ENCODE peak calls at places on chromosomes 3 and 15, in eight cellular contexts. One of them, this sample, is unnamed.

GRCh38 chr3:134136604-134137003 is 106.9 kb upstream of the SLCO2A1 start:
- DNase-seq in endothelial cell: no peak
- DNase-seq in tibial artery: no peak
- DNase-seq in left ventricle myocardium inferior: no peak
- DNase-seq in bronchial epithelial cell: no peak
- DNase-seq in MM.1S: no peak
- DNase-seq in progenitor cell of endocrine pancreas: no peak
- DNase-seq in WTC11: no peak
- DNase-seq in this sample: no peak

GRCh38 chr15:29143293-29143692 is 126.3 kb downstream of the NSMCE3 start:
- DNase-seq in endothelial cell: no peak
- DNase-seq in tibial artery: no peak
- DNase-seq in left ventricle myocardium inferior: no peak
- DNase-seq in bronchial epithelial cell: no peak
- DNase-seq in MM.1S: no peak
- DNase-seq in progenitor cell of endocrine pancreas: peak
- DNase-seq in WTC11: no peak
- DNase-seq in this sample: no peak

GRCh38 chr3:171269557-171269956 is 190.6 kb downstream of the TNIK start:
- DNase-seq in endothelial cell: no peak
- DNase-seq in tibial artery: no peak
- DNase-seq in left ventricle myocardium inferior: no peak
- DNase-seq in bronchial epithelial cell: no peak
- DNase-seq in MM.1S: peak
- DNase-seq in progenitor cell of endocrine pancreas: no peak
- DNase-seq in WTC11: no peak
- DNase-seq in this sample: no peak

GRCh38 chr3:32712506-32713055 is 27.6 kb downstream of the CNOT10 start:
- DNase-seq in endothelial cell: no peak
- DNase-seq in tibial artery: no peak
- DNase-seq in left ventricle myocardium inferior: no peak
- DNase-seq in bronchial epithelial cell: no peak
- DNase-seq in MM.1S: no peak
- DNase-seq in progenitor cell of endocrine pancreas: no peak
- DNase-seq in WTC11: no peak
- DNase-seq in this sample: no peak

GRCh38 chr15:96325579-96326331 is 4.7 kb upstream of the NR2F2 start:
- DNase-seq in endothelial cell: no peak
- DNase-seq in tibial artery: no peak
- DNase-seq in left ventricle myocardium inferior: no peak
- DNase-seq in bronchial epithelial cell: peak
- DNase-seq in MM.1S: no peak
- DNase-seq in progenitor cell of endocrine pancreas: no peak
- DNase-seq in WTC11: no peak
- DNase-seq in this sample: no peak

GRCh38 chr3:4471907-4472306 is 4.8 kb upstream of the SUMF1 start:
- DNase-seq in endothelial cell: no peak
- DNase-seq in tibial artery: no peak
- DNase-seq in left ventricle myocardium inferior: no peak
- DNase-seq in bronchial epithelial cell: no peak
- DNase-seq in MM.1S: no peak
- DNase-seq in progenitor cell of endocrine pancreas: no peak
- DNase-seq in WTC11: no peak
- DNase-seq in this sample: no peak

GRCh38 chr3:185176756-185177359 is 24.0 kb upstream of the C3orf70 start:
- DNase-seq in endothelial cell: peak
- DNase-seq in tibial artery: no peak
- DNase-seq in left ventricle myocardium inferior: peak
- DNase-seq in bronchial epithelial cell: peak
- DNase-seq in MM.1S: peak
- DNase-seq in progenitor cell of endocrine pancreas: no peak
- DNase-seq in WTC11: peak
- DNase-seq in this sample: peak

GRCh38 chr3:51621091-51621892 is 49.8 kb upstream of the TEX264 start:
- DNase-seq in endothelial cell: no peak
- DNase-seq in tibial artery: no peak
- DNase-seq in left ventricle myocardium inferior: no peak
- DNase-seq in bronchial epithelial cell: peak
- DNase-seq in MM.1S: no peak
- DNase-seq in progenitor cell of endocrine pancreas: no peak
- DNase-seq in WTC11: no peak
- DNase-seq in this sample: no peak

GRCh38 chr3:13655074-13655913 is 106.4 kb downstream of the FBLN2 start:
- DNase-seq in endothelial cell: peak
- DNase-seq in tibial artery: no peak
- DNase-seq in left ventricle myocardium inferior: peak
- DNase-seq in bronchial epithelial cell: no peak
- DNase-seq in MM.1S: no peak
- DNase-seq in progenitor cell of endocrine pancreas: peak
- DNase-seq in WTC11: peak
- DNase-seq in this sample: peak

GRCh38 chr3:186930639-186931486 is 537 bp downstream of the ST6GAL1 start:
- DNase-seq in endothelial cell: peak
- DNase-seq in tibial artery: peak
- DNase-seq in left ventricle myocardium inferior: peak
- DNase-seq in bronchial epithelial cell: peak
- DNase-seq in MM.1S: peak
- DNase-seq in progenitor cell of endocrine pancreas: peak
- DNase-seq in WTC11: peak
- DNase-seq in this sample: peak
- TF ChIP-seq CTCF in endothelial cell: no peak
- TF ChIP-seq CTCF in tibial artery: no peak
- TF ChIP-seq CTCF in left ventricle myocardium inferior: peak
- TF ChIP-seq CTCF in bronchial epithelial cell: no peak
- TF ChIP-seq CTCF in MM.1S: peak
- TF ChIP-seq CTCF in progenitor cell of endocrine pancreas: no peak
- TF ChIP-seq CTCF in WTC11: no peak
- TF ChIP-seq CTCF in this sample: no peak

DNA sequence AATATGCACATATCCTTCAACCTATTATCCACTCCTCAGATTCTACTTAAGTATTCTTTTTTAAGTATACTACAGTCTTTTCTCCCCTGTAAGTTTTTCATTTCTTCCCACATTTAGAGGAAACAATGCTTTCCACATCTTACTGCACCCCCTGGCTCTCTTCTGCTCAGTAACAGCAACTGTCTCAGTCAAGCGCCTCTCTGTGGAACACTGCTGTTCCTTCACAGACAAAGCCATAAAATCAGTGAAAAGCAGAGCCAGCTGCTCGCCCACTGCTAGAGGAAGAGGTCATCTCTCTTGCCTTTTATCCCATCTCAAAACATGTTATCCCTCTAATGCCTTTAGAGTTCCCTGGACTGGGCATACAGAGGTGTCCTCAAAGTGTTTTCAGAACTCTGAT is 24.8 kb downstream of the SERP1 start:
- DNase-seq in endothelial cell: no peak
- DNase-seq in tibial artery: no peak
- DNase-seq in left ventricle myocardium inferior: no peak
- DNase-seq in bronchial epithelial cell: no peak
- DNase-seq in MM.1S: no peak
- DNase-seq in progenitor cell of endocrine pancreas: no peak
- DNase-seq in WTC11: no peak
- DNase-seq in this sample: no peak
- TF ChIP-seq CTCF in endothelial cell: no peak
- TF ChIP-seq CTCF in tibial artery: no peak
- TF ChIP-seq CTCF in left ventricle myocardium inferior: no peak
- TF ChIP-seq CTCF in bronchial epithelial cell: no peak
- TF ChIP-seq CTCF in MM.1S: no peak
- TF ChIP-seq CTCF in progenitor cell of endocrine pancreas: no peak
- TF ChIP-seq CTCF in WTC11: no peak
- TF ChIP-seq CTCF in this sample: no peak

GRCh38 chr15:62066663-62067447 is at the start of gene C2CD4A:
- DNase-seq in endothelial cell: peak
- DNase-seq in tibial artery: peak
- DNase-seq in left ventricle myocardium inferior: peak
- DNase-seq in bronchial epithelial cell: peak
- DNase-seq in MM.1S: peak
- DNase-seq in progenitor cell of endocrine pancreas: peak
- DNase-seq in WTC11: peak
- DNase-seq in this sample: peak

GRCh38 chr15:62067448-62068044 is 769 bp downstream of the C2CD4A start:
- DNase-seq in endothelial cell: peak
- DNase-seq in tibial artery: no peak
- DNase-seq in left ventricle myocardium inferior: peak
- DNase-seq in bronchial epithelial cell: no peak
- DNase-seq in MM.1S: no peak
- DNase-seq in progenitor cell of endocrine pancreas: peak
- DNase-seq in WTC11: peak
- DNase-seq in this sample: no peak

GRCh38 chr15:62069551-62069950 is 2.8 kb downstream of the C2CD4A start:
- DNase-seq in endothelial cell: no peak
- DNase-seq in tibial artery: no peak
- DNase-seq in left ventricle myocardium inferior: no peak
- DNase-seq in bronchial epithelial cell: no peak
- DNase-seq in MM.1S: no peak
- DNase-seq in progenitor cell of endocrine pancreas: no peak
- DNase-seq in WTC11: no peak
- DNase-seq in this sample: no peak

GRCh38 chr15:62068787-62069170 is 2.0 kb downstream of the C2CD4A start:
- DNase-seq in endothelial cell: no peak
- DNase-seq in tibial artery: no peak
- DNase-seq in left ventricle myocardium inferior: no peak
- DNase-seq in bronchial epithelial cell: peak
- DNase-seq in MM.1S: no peak
- DNase-seq in progenitor cell of endocrine pancreas: no peak
- DNase-seq in WTC11: no peak
- DNase-seq in this sample: no peak

GRCh38 chr15:62068071-62068786 is 1.5 kb downstream of the C2CD4A start:
- DNase-seq in endothelial cell: peak
- DNase-seq in tibial artery: peak
- DNase-seq in left ventricle myocardium inferior: peak
- DNase-seq in bronchial epithelial cell: no peak
- DNase-seq in MM.1S: peak
- DNase-seq in progenitor cell of endocrine pancreas: peak
- DNase-seq in WTC11: peak
- DNase-seq in this sample: no peak
- TF ChIP-seq CTCF in endothelial cell: no peak
- TF ChIP-seq CTCF in tibial artery: no peak
- TF ChIP-seq CTCF in left ventricle myocardium inferior: peak
- TF ChIP-seq CTCF in bronchial epithelial cell: peak
- TF ChIP-seq CTCF in MM.1S: peak
- TF ChIP-seq CTCF in progenitor cell of endocrine pancreas: peak
- TF ChIP-seq CTCF in WTC11: no peak
- TF ChIP-seq CTCF in this sample: peak

GRCh38 chr3:149886957-149887356 is 73.9 kb downstream of the RNF13 start:
- DNase-seq in endothelial cell: no peak
- DNase-seq in tibial artery: no peak
- DNase-seq in left ventricle myocardium inferior: no peak
- DNase-seq in bronchial epithelial cell: no peak
- DNase-seq in MM.1S: no peak
- DNase-seq in progenitor cell of endocrine pancreas: no peak
- DNase-seq in WTC11: peak
- DNase-seq in this sample: no peak
- TF ChIP-seq CTCF in endothelial cell: no peak
- TF ChIP-seq CTCF in tibial artery: no peak
- TF ChIP-seq CTCF in left ventricle myocardium inferior: no peak
- TF ChIP-seq CTCF in bronchial epithelial cell: no peak
- TF ChIP-seq CTCF in MM.1S: no peak
- TF ChIP-seq CTCF in progenitor cell of endocrine pancreas: no peak
- TF ChIP-seq CTCF in WTC11: no peak
- TF ChIP-seq CTCF in this sample: no peak

DNA sequence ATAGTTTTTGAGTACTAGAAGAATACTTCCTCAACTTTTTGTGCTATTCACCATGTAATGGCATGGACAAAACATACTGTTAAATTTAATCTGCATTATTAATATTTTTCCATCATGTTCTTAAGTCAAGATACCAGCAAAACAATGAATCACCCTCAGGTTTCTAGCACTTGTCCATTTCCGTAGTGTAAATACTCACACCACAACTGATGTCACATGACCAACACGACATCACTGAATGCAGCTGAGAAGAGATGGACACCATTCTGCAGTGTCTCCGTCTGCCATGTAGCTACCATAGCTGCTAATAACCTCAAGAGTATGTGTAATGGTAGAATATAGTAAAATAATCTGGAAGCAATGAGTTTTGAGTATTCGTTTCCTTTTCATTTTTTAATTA is 205.7 kb upstream of the HES1 start:
- DNase-seq in endothelial cell: no peak
- DNase-seq in tibial artery: no peak
- DNase-seq in left ventricle myocardium inferior: no peak
- DNase-seq in bronchial epithelial cell: peak
- DNase-seq in MM.1S: no peak
- DNase-seq in progenitor cell of endocrine pancreas: no peak
- DNase-seq in WTC11: no peak
- DNase-seq in this sample: peak
- TF ChIP-seq CTCF in endothelial cell: no peak
- TF ChIP-seq CTCF in tibial artery: no peak
- TF ChIP-seq CTCF in left ventricle myocardium inferior: no peak
- TF ChIP-seq CTCF in bronchial epithelial cell: no peak
- TF ChIP-seq CTCF in MM.1S: no peak
- TF ChIP-seq CTCF in progenitor cell of endocrine pancreas: no peak
- TF ChIP-seq CTCF in WTC11: no peak
- TF ChIP-seq CTCF in this sample: no peak

DNA sequence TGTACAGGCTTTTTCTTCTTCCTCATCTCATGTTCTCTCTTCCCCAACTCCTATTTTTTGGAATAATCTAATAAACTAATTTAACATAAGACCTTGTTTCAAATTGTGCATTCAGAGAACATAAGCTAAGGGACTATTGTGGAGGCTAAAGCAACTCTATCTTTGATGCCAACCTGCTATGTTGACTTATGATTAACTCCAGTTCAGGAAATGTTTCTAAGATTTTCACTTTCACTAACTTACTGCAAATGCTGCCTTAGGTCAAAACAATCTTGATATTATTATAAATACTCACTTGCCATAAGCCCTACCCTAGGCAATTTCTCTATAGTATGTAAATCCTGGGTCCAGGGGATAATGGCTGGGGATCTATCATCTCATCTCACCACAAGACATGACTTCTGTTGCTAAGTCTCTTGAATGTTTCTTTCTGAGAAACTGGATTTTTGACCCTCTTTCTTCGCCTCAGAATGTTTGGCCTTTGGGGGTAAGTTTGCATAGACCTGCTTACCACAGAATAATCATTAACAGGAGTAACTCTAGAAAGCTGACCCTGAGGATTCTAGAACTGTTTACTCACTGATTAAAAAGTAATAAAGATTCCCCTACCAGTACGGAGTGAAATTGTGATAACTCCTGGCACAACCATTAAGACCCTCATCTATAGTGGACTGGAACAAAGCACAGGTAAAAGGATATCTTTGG is 768.1 kb downstream of the GBE1 start:
- DNase-seq in endothelial cell: no peak
- DNase-seq in tibial artery: no peak
- DNase-seq in left ventricle myocardium inferior: no peak
- DNase-seq in bronchial epithelial cell: no peak
- DNase-seq in MM.1S: no peak
- DNase-seq in progenitor cell of endocrine pancreas: no peak
- DNase-seq in WTC11: no peak
- DNase-seq in this sample: no peak
- TF ChIP-seq CTCF in endothelial cell: no peak
- TF ChIP-seq CTCF in tibial artery: no peak
- TF ChIP-seq CTCF in left ventricle myocardium inferior: no peak
- TF ChIP-seq CTCF in bronchial epithelial cell: no peak
- TF ChIP-seq CTCF in MM.1S: no peak
- TF ChIP-seq CTCF in progenitor cell of endocrine pancreas: no peak
- TF ChIP-seq CTCF in WTC11: no peak
- TF ChIP-seq CTCF in this sample: no peak

This sample was measured in osteocyte.